ENCODE peak calls at places on chromosome 14, in eight cellular contexts. U is left ventricle myocardium superior, T is HCT116, F is AG08395, G is NCI-H1436 treated with DMSO at 0.1 percent for 48 hours, X is HCEC 1CT, N is EH, H is progenitor cell of endocrine pancreas. K is an unnamed sample.

GRCh38 chr14:29016050-29016900 is 249.7 kb downstream of the FOXG1 start:
- DNase-seq in U (peak; percentile 23), F (peak; percentile 15), H (peak; percentile 42), N (peak; percentile 53), G (no peak), X (peak; percentile 49), T (no peak), K (peak; percentile 63)

GRCh38 chr14:82091097-82091496 is 557.4 kb upstream of the SEL1L start:
- DNase-seq in U (no peak), F (no peak), N (no peak), G (no peak), T (no peak), H (no peak), X (no peak), K (no peak)

GRCh38 chr14:105087308-105087962 is 22.2 kb upstream of the GPR132 start:
- DNase-seq in H (no peak), G (no peak), T (no peak), F (peak; percentile 68), N (peak; percentile 69), U (peak; percentile 73), X (peak; percentile 75), K (peak; percentile 53)

GRCh38 chr14:104554088-104554607 is 25.4 kb upstream of the C14orf180 start:
- DNase-seq in F (no peak), U (peak; percentile 18), N (no peak), G (no peak), T (no peak), H (no peak), X (no peak), K (no peak)

GRCh38 chr14:81453166-81453766 is 53.1 kb upstream of the STON2 start:
- DNase-seq in T (peak; percentile 48), U (peak; percentile 40), X (peak; percentile 51), G (no peak), N (peak; percentile 52), F (peak; percentile 52), H (peak; percentile 23), K (peak; percentile 66)

GRCh38 chr14:85856430-85856829 is 326.5 kb downstream of the FLRT2 start:
- DNase-seq in F (no peak), X (peak; percentile 9), N (no peak), H (no peak), T (no peak), G (no peak), U (no peak), K (no peak)

GRCh38 chr14:53412819-53413664 is 259.9 kb upstream of the DDHD1 start:
- DNase-seq in F (no peak), G (no peak), N (peak; percentile 35), X (peak; percentile 15), U (no peak), H (no peak), T (no peak), K (peak; percentile 25)

GRCh38 chr14:94544726-94545125 is 16.5 kb upstream of the SERPINA4 start:
- DNase-seq in X (no peak), G (no peak), F (no peak), H (no peak), N (no peak), U (no peak), T (no peak), K (no peak)

GRCh38 chr14:99378782-99379214 is 101.9 kb downstream of the SETD3 start:
- DNase-seq in N (peak; percentile 55), T (peak; percentile 22), F (peak; percentile 67), G (no peak), U (no peak), X (peak; percentile 47), H (no peak), K (no peak)

K was measured in A673.